ENCODE peak calls at places on chromosomes 11 and 22, in ten cellular contexts. One of them, this sample, is unnamed.

GRCh38 chr11:121829159-121829643 is 286.8 kb downstream of the BLID start:
- DNase-seq in tibial artery: peak; percentile 65
- DNase-seq in upper lobe of left lung: no peak
- DNase-seq in heart right ventricle: peak; percentile 27
- DNase-seq in colonic mucosa: no peak
- DNase-seq in CD8-positive, alpha-beta T cell: no peak
- DNase-seq in left lung: no peak
- DNase-seq in fibroblast of lung: peak; percentile 100
- DNase-seq in heart left ventricle: peak; percentile 15
- DNase-seq in mammary epithelial cell: peak; percentile 91
- DNase-seq in this sample: peak; percentile 75

GRCh38 chr11:3944198-3944597 is 88.7 kb downstream of the STIM1 start:
- DNase-seq in tibial artery: peak; percentile 78
- DNase-seq in upper lobe of left lung: no peak
- DNase-seq in heart right ventricle: no peak
- DNase-seq in colonic mucosa: no peak
- DNase-seq in CD8-positive, alpha-beta T cell: no peak
- DNase-seq in left lung: no peak
- DNase-seq in fibroblast of lung: no peak
- DNase-seq in heart left ventricle: peak; percentile 16
- DNase-seq in mammary epithelial cell: no peak
- DNase-seq in this sample: peak; percentile 14

GRCh38 chr22:49076300-49077035 is 751.2 kb downstream of the BRD1 start:
- DNase-seq in tibial artery: peak; percentile 19
- DNase-seq in upper lobe of left lung: no peak
- DNase-seq in heart right ventricle: no peak
- DNase-seq in colonic mucosa: no peak
- DNase-seq in CD8-positive, alpha-beta T cell: no peak
- DNase-seq in left lung: no peak
- DNase-seq in fibroblast of lung: no peak
- DNase-seq in heart left ventricle: no peak
- DNase-seq in mammary epithelial cell: no peak
- DNase-seq in this sample: no peak

GRCh38 chr11:43786016-43786415 is 94.6 kb upstream of the ALKBH3 start:
- DNase-seq in tibial artery: no peak
- DNase-seq in upper lobe of left lung: no peak
- DNase-seq in heart right ventricle: no peak
- DNase-seq in colonic mucosa: no peak
- DNase-seq in CD8-positive, alpha-beta T cell: no peak
- DNase-seq in left lung: no peak
- DNase-seq in fibroblast of lung: no peak
- DNase-seq in heart left ventricle: no peak
- DNase-seq in mammary epithelial cell: no peak
- DNase-seq in this sample: no peak

GRCh38 chr11:77422690-77423089 is 51.2 kb downstream of the PAK1 start:
- DNase-seq in tibial artery: no peak
- DNase-seq in upper lobe of left lung: no peak
- DNase-seq in heart right ventricle: no peak
- DNase-seq in colonic mucosa: no peak
- DNase-seq in CD8-positive, alpha-beta T cell: no peak
- DNase-seq in left lung: no peak
- DNase-seq in fibroblast of lung: no peak
- DNase-seq in heart left ventricle: no peak
- DNase-seq in mammary epithelial cell: no peak
- DNase-seq in this sample: no peak

GRCh38 chr11:102138677-102139076 is 28.4 kb downstream of the YAP1 start:
- DNase-seq in tibial artery: no peak
- DNase-seq in upper lobe of left lung: no peak
- DNase-seq in heart right ventricle: no peak
- DNase-seq in colonic mucosa: no peak
- DNase-seq in CD8-positive, alpha-beta T cell: no peak
- DNase-seq in left lung: no peak
- DNase-seq in fibroblast of lung: peak; percentile 89
- DNase-seq in heart left ventricle: no peak
- DNase-seq in mammary epithelial cell: peak; percentile 74
- DNase-seq in this sample: no peak

GRCh38 chr22:32535531-32536190 is 61.0 kb downstream of the FBXO7 start:
- DNase-seq in tibial artery: no peak
- DNase-seq in upper lobe of left lung: no peak
- DNase-seq in heart right ventricle: no peak
- DNase-seq in colonic mucosa: no peak
- DNase-seq in CD8-positive, alpha-beta T cell: no peak
- DNase-seq in left lung: peak; percentile 42
- DNase-seq in fibroblast of lung: no peak
- DNase-seq in heart left ventricle: no peak
- DNase-seq in mammary epithelial cell: no peak
- DNase-seq in this sample: no peak

GRCh38 chr11:2088746-2089535 is 50.2 kb downstream of the IGF2 start:
- DNase-seq in tibial artery: no peak
- DNase-seq in upper lobe of left lung: no peak
- DNase-seq in heart right ventricle: no peak
- DNase-seq in colonic mucosa: no peak
- DNase-seq in CD8-positive, alpha-beta T cell: no peak
- DNase-seq in left lung: peak; percentile 59
- DNase-seq in fibroblast of lung: no peak
- DNase-seq in heart left ventricle: no peak
- DNase-seq in mammary epithelial cell: no peak
- DNase-seq in this sample: no peak

GRCh38 chr11:8685820-8686219 is 3.2 kb downstream of the RPL27A start:
- DNase-seq in tibial artery: no peak
- DNase-seq in upper lobe of left lung: no peak
- DNase-seq in heart right ventricle: no peak
- DNase-seq in colonic mucosa: no peak
- DNase-seq in CD8-positive, alpha-beta T cell: no peak
- DNase-seq in left lung: no peak
- DNase-seq in fibroblast of lung: no peak
- DNase-seq in heart left ventricle: no peak
- DNase-seq in mammary epithelial cell: no peak
- DNase-seq in this sample: no peak

GRCh38 chr11:8684600-8685290 is 2.2 kb downstream of the RPL27A start:
- DNase-seq in tibial artery: no peak
- DNase-seq in upper lobe of left lung: no peak
- DNase-seq in heart right ventricle: no peak
- DNase-seq in colonic mucosa: no peak
- DNase-seq in CD8-positive, alpha-beta T cell: no peak
- DNase-seq in left lung: no peak
- DNase-seq in fibroblast of lung: no peak
- DNase-seq in heart left ventricle: no peak
- DNase-seq in mammary epithelial cell: no peak
- DNase-seq in this sample: no peak

GRCh38 chr11:8685306-8685705 is 2.7 kb downstream of the RPL27A start:
- DNase-seq in tibial artery: no peak
- DNase-seq in upper lobe of left lung: no peak
- DNase-seq in heart right ventricle: no peak
- DNase-seq in colonic mucosa: no peak
- DNase-seq in CD8-positive, alpha-beta T cell: no peak
- DNase-seq in left lung: no peak
- DNase-seq in fibroblast of lung: no peak
- DNase-seq in heart left ventricle: no peak
- DNase-seq in mammary epithelial cell: no peak
- DNase-seq in this sample: no peak

GRCh38 chr11:8688414-8689362 is 6.1 kb downstream of the RPL27A start:
- DNase-seq in tibial artery: peak; percentile 97
- DNase-seq in upper lobe of left lung: peak; percentile 98
- DNase-seq in heart right ventricle: peak; percentile 95
- DNase-seq in colonic mucosa: peak; percentile 96
- DNase-seq in CD8-positive, alpha-beta T cell: peak; percentile 79
- DNase-seq in left lung: peak; percentile 99
- DNase-seq in fibroblast of lung: peak; percentile 96
- DNase-seq in heart left ventricle: peak; percentile 95
- DNase-seq in mammary epithelial cell: peak; percentile 95
- DNase-seq in this sample: peak; percentile 55

DNA sequence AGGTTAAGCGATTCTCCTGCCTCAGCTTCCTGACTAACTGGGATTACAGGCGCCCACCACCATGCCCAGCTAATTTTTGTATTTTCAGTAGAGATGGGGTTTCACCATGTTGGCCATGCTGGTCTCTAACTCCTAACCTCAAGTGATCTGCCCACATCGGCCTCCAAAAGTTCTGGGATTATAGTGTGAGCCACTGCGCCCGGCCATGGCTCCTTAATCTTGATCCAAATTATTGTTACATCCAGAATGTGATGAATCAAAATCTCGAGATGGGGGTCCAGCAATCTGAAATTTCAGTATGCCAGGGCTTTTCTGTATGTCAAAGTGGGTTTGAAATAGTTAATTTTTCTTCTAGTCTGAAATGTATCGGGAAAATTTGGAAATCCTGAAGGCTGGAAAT is 3.7 kb downstream of the RPL27A start:
- DNase-seq in tibial artery: no peak
- DNase-seq in upper lobe of left lung: no peak
- DNase-seq in heart right ventricle: no peak
- DNase-seq in colonic mucosa: no peak
- DNase-seq in CD8-positive, alpha-beta T cell: no peak
- DNase-seq in left lung: no peak
- DNase-seq in fibroblast of lung: no peak
- DNase-seq in heart left ventricle: no peak
- DNase-seq in mammary epithelial cell: no peak
- DNase-seq in this sample: no peak
- H3K27ac ChIP-seq in tibial artery: no peak overlapping the region
- H3K27ac ChIP-seq in upper lobe of left lung: no peak overlapping the region
- H3K27ac ChIP-seq in heart right ventricle: no peak overlapping the region
- H3K27ac ChIP-seq in colonic mucosa: no peak overlapping the region
- H3K27ac ChIP-seq in CD8-positive, alpha-beta T cell: no peak overlapping the region
- H3K27ac ChIP-seq in left lung: no peak overlapping the region
- H3K27ac ChIP-seq in fibroblast of lung: no peak overlapping the region
- H3K27ac ChIP-seq in heart left ventricle: no peak overlapping the region
- H3K27ac ChIP-seq in mammary epithelial cell: no peak overlapping the region
- H3K27ac ChIP-seq in this sample: no peak overlapping the region

DNA sequence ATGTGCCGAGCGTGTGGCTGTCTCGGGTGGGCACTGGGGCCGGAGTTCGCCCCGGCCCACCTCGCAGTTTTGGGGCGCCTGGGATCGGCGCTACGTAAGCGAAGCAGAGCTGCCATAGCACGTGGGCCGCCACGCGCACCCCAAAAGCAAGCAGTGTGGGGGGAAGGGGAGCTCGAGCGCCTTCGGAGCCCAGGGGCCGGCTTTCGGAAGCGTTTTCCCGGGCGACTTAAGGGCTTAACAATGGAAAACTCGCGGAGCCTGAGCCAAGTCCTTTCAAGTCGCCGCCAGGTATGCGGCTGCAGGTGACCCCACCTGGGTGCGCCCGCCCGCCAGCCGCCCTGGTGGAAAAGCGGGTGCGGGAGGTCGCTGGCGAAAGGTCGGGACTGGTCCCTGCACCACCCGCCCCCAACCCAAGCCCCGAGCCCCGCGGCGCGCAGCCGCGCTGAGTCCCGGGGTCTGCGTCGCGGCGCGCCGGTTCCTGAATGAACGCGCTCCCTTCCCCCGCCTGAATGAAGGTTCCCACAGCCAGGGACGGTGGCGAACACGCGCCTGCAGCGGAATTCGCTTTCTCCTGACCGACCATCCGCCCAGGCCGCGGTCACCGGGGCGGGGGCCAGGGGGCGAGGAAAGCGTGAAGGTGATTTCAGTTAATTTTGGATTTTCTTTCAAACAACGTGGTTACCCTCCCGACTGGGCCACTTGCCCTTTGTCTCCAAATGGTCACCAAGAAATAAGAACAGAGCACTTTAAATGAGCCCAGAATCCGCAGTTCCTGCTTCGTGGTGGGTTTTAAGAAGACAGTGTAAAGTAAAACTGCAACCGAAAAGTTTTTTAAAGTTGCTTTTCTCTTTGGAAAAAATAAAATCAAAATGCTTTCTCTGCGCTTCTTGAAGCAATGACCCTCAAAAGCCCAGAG is 2.7 kb upstream of the CCND1 start:
- DNase-seq in tibial artery: peak; percentile 75
- DNase-seq in upper lobe of left lung: peak; percentile 90
- DNase-seq in heart right ventricle: peak; percentile 69
- DNase-seq in colonic mucosa: peak; percentile 74
- DNase-seq in CD8-positive, alpha-beta T cell: no peak
- DNase-seq in left lung: peak; percentile 83
- DNase-seq in fibroblast of lung: peak; percentile 82
- DNase-seq in heart left ventricle: peak; percentile 73
- DNase-seq in mammary epithelial cell: peak; percentile 54
- DNase-seq in this sample: no peak
- H3K4me1 ChIP-seq in tibial artery: peaks cover 50% of the 10 kb centered on the region
- H3K4me1 ChIP-seq in upper lobe of left lung: peaks cover 55% of the 10 kb centered on the region
- H3K4me1 ChIP-seq in heart right ventricle: no peaks in the 10 kb centered on the region
- H3K4me1 ChIP-seq in colonic mucosa: peaks cover 33% of the 10 kb centered on the region
- H3K4me1 ChIP-seq in CD8-positive, alpha-beta T cell: peaks cover 37% of the 10 kb centered on the region
- H3K4me1 ChIP-seq in left lung: peaks cover 32% of the 10 kb centered on the region
- H3K4me1 ChIP-seq in fibroblast of lung: peaks cover 7% of the 10 kb centered on the region
- H3K4me1 ChIP-seq in heart left ventricle: peaks cover 2% of the 10 kb centered on the region
- H3K4me1 ChIP-seq in mammary epithelial cell: peaks cover 21% of the 10 kb centered on the region
- H3K4me1 ChIP-seq in this sample: peaks cover 9% of the 10 kb centered on the region

DNA sequence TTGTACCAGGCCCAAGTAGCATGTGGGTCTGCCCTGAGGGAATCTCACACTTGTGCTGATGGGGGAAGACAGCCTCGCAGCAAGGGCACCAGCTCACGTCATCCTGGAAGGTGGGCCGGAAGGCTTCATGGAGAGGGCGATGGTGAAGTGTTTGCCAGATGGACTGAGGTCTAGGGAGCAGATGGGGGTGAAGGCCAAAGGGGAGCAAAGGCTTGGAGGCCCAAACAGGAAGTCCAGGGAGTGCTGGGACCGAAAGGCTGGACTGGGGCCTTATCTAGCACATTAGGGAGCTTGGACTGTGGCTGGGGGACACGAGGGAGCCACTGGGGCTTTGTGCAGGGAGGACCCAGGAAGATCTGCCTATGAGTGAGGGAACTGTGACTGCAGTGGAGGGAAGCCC is 1.2 kb upstream of the TNFRSF13C start:
- DNase-seq in tibial artery: no peak
- DNase-seq in upper lobe of left lung: no peak
- DNase-seq in heart right ventricle: no peak
- DNase-seq in colonic mucosa: no peak
- DNase-seq in CD8-positive, alpha-beta T cell: no peak
- DNase-seq in left lung: no peak
- DNase-seq in fibroblast of lung: no peak
- DNase-seq in heart left ventricle: no peak
- DNase-seq in mammary epithelial cell: no peak
- DNase-seq in this sample: no peak
- TF ChIP-seq CTCF in tibial artery: no peak
- TF ChIP-seq CTCF in upper lobe of left lung: no peak
- TF ChIP-seq CTCF in heart right ventricle: no peak
- TF ChIP-seq CTCF in colonic mucosa: no peak
- TF ChIP-seq CTCF in CD8-positive, alpha-beta T cell: no peak
- TF ChIP-seq CTCF in left lung: no peak
- TF ChIP-seq CTCF in fibroblast of lung: no peak
- TF ChIP-seq CTCF in heart left ventricle: no peak
- TF ChIP-seq CTCF in mammary epithelial cell: no peak
- TF ChIP-seq CTCF in this sample: no peak

GRCh38 chr11:74557526-74557925 is 34.9 kb upstream of the POLD3 start:
- DNase-seq in tibial artery: no peak
- DNase-seq in upper lobe of left lung: no peak
- DNase-seq in heart right ventricle: no peak
- DNase-seq in colonic mucosa: no peak
- DNase-seq in CD8-positive, alpha-beta T cell: no peak
- DNase-seq in left lung: no peak
- DNase-seq in fibroblast of lung: no peak
- DNase-seq in heart left ventricle: no peak
- DNase-seq in mammary epithelial cell: no peak
- DNase-seq in this sample: no peak

GRCh38 chr11:74546752-74547151 is 45.6 kb upstream of the POLD3 start:
- DNase-seq in tibial artery: no peak
- DNase-seq in upper lobe of left lung: no peak
- DNase-seq in heart right ventricle: no peak
- DNase-seq in colonic mucosa: peak; percentile 89
- DNase-seq in CD8-positive, alpha-beta T cell: no peak
- DNase-seq in left lung: no peak
- DNase-seq in fibroblast of lung: no peak
- DNase-seq in heart left ventricle: no peak
- DNase-seq in mammary epithelial cell: peak; percentile 94
- DNase-seq in this sample: no peak

GRCh38 chr11:74550991-74551753 is 41.2 kb upstream of the POLD3 start:
- DNase-seq in tibial artery: no peak
- DNase-seq in upper lobe of left lung: no peak
- DNase-seq in heart right ventricle: no peak
- DNase-seq in colonic mucosa: no peak
- DNase-seq in CD8-positive, alpha-beta T cell: no peak
- DNase-seq in left lung: no peak
- DNase-seq in fibroblast of lung: no peak
- DNase-seq in heart left ventricle: no peak
- DNase-seq in mammary epithelial cell: no peak
- DNase-seq in this sample: no peak

DNA sequence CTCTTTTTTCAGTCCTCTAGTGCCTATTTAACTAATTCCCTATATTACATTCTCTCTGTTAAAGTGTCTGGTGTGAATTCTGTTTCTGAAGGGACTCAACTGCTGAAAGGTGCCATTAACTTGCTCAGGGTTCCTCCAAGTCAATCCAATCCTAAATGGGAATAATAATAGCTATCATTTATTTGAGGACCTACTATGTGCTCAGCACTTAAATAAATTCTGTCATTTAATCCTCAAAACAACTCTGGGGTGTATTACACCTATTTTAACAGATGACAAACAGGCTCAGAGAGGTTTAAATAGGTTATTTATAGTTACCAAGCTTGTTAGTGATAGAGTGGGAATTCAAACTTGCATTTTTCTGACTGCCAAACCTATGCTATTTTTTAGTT is 40.6 kb upstream of the POLD3 start:
- DNase-seq in tibial artery: no peak
- DNase-seq in upper lobe of left lung: no peak
- DNase-seq in heart right ventricle: no peak
- DNase-seq in colonic mucosa: no peak
- DNase-seq in CD8-positive, alpha-beta T cell: no peak
- DNase-seq in left lung: no peak
- DNase-seq in fibroblast of lung: no peak
- DNase-seq in heart left ventricle: no peak
- DNase-seq in mammary epithelial cell: no peak
- DNase-seq in this sample: no peak
- H3K27ac ChIP-seq in tibial artery: no peak overlapping the region
- H3K27ac ChIP-seq in upper lobe of left lung: no peak overlapping the region
- H3K27ac ChIP-seq in heart right ventricle: no peak overlapping the region
- H3K27ac ChIP-seq in colonic mucosa: no peak overlapping the region
- H3K27ac ChIP-seq in CD8-positive, alpha-beta T cell: no peak overlapping the region
- H3K27ac ChIP-seq in left lung: no peak overlapping the region
- H3K27ac ChIP-seq in fibroblast of lung: no peak overlapping the region
- H3K27ac ChIP-seq in heart left ventricle: no peak overlapping the region
- H3K27ac ChIP-seq in mammary epithelial cell: no peak overlapping the region
- H3K27ac ChIP-seq in this sample: no peak overlapping the region